ENCODE peak calls at places on chromosomes 11 and 22, in six cellular contexts. M is K562, F is upper lobe of left lung, L is HepG2, V is A549, A is GM12878. N is an unnamed sample. For H3K4me1, the result is how much of the 10 kb centered on the place peaks cover.

GRCh38 chr11:96279421-96280290 is 63.3 kb downstream of the MAML2 start:
- ATAC-seq in F (no peak), M (peak), A (peak), V (peak), L (no peak), N (no peak)

GRCh38 chr11:116813781-116814471 is 9.2 kb downstream of the APOA4 start:
- ATAC-seq in F (no peak), L (peak), V (no peak), M (peak), A (no peak), N (no peak)

GRCh38 chr11:96329419-96329818 is 13.6 kb downstream of the MAML2 start:
- ATAC-seq in M (peak), L (no peak), A (no peak), V (no peak), F (peak), N (no peak)

GRCh38 chr11:93407777-93408401 is 77.3 kb downstream of the DEUP1 start:
- ATAC-seq in F (no peak), V (no peak), M (peak), A (no peak), L (no peak), N (no peak)

GRCh38 chr11:74442601-74443000 is 24.7 kb downstream of the KCNE3 start:
- ATAC-seq in L (peak), V (peak), F (no peak), M (no peak), A (no peak), N (no peak)

GRCh38 chr22:39176067-39176621 is 23.7 kb upstream of the CBX7 start:
- ATAC-seq in F (peak), A (no peak), M (no peak), V (peak), L (peak), N (peak)

GRCh38 chr11:96023311-96023710 is 99.4 kb upstream of the MTMR2 start:
- ATAC-seq in F (no peak), A (no peak), V (no peak), L (no peak), M (no peak), N (no peak)

GRCh38 chr11:65403607-65404121 is 17.2 kb downstream of the FRMD8 start:
- ATAC-seq in L (no peak), A (peak), V (peak), F (peak), M (peak), N (peak)

GRCh38 chr22:30335236-30335635 is 8.5 kb upstream of the TBC1D10A start:
- ATAC-seq in F (no peak), M (no peak), L (no peak), A (no peak), V (no peak), N (no peak)

GRCh38 chr22:29716814-29717213 is 3.0 kb upstream of the CABP7 start:
- ATAC-seq in M (peak), L (peak), A (peak), F (peak), V (peak), N (no peak)

GRCh38 chr22:38718414-38718813 is 12.7 kb downstream of the GTPBP1 start:
- ATAC-seq in L (peak), M (no peak), V (peak), F (peak), A (no peak), N (peak)

GRCh38 chr11:34165786-34166557 is 60.5 kb downstream of the NAT10 start:
- ATAC-seq in V (no peak), M (peak), F (no peak), A (no peak), L (no peak), N (no peak)

GRCh38 chr11:117256573-117256972 is 24.1 kb downstream of the RNF214 start:
- ATAC-seq in V (no peak), A (no peak), M (no peak), L (no peak), F (no peak), N (no peak)

GRCh38 chr11:100403817-100404216 is 283.3 kb upstream of the ARHGAP42 start:
- ATAC-seq in M (no peak), A (no peak), F (no peak), L (no peak), V (no peak), N (no peak)

GRCh38 chr22:27961182-27961581 is 42.1 kb upstream of the PITPNB start:
- ATAC-seq in M (no peak), F (no peak), V (no peak), L (no peak), A (no peak), N (no peak)

GRCh38 chr11:19398772-19399542 is 158.2 kb upstream of the E2F8 start:
- ATAC-seq in F (peak), A (no peak), V (no peak), M (no peak), L (peak), N (peak)

GRCh38 chr11:57288771-57289579 is 35.8 kb downstream of the TNKS1BP1 start:
- ATAC-seq in A (no peak), F (no peak), L (peak), M (peak), V (peak), N (no peak)

GRCh38 chr11:130480721-130481140 is 32.3 kb downstream of the ADAMTS15 start:
- ATAC-seq in F (no peak), L (no peak), A (no peak), M (no peak), V (no peak), N (no peak)

GRCh38 chr11:131672191-131672590 is 301.8 kb downstream of the NTM start:
- ATAC-seq in A (no peak), V (no peak), M (no peak), L (no peak), F (no peak), N (no peak)

GRCh38 chr11:112002491-112003216 is 22.6 kb upstream of the DLAT start:
- ATAC-seq in F (no peak), L (no peak), M (no peak), V (no peak), A (no peak), N (no peak)

GRCh38 chr11:112005422-112006094 is 19.6 kb upstream of the DLAT start:
- ATAC-seq in M (no peak), A (no peak), V (no peak), L (no peak), F (no peak), N (no peak)

GRCh38 chr11:112000703-112001102 is 24.5 kb upstream of the DLAT start:
- ATAC-seq in V (no peak), F (no peak), L (no peak), M (no peak), A (no peak), N (no peak)

GRCh38 chr11:111999111-111999510 is 26.1 kb upstream of the DLAT start:
- ATAC-seq in A (no peak), M (no peak), L (no peak), F (no peak), V (no peak), N (no peak)

GRCh38 chr11:112004389-112004788 is 20.8 kb upstream of the DLAT start:
- ATAC-seq in V (no peak), M (peak), L (peak), F (no peak), A (peak), N (no peak)
- TF ChIP-seq CTCF in V (no peak), M (peak), L (peak), F (peak), A (peak), N (no peak)

GRCh38 chr11:16191852-16192240 is 164.5 kb downstream of the SOX6 start:
- ATAC-seq in V (no peak), F (no peak), M (no peak), L (no peak), A (no peak), N (no peak)

GRCh38 chr11:16195659-16196058 is 160.7 kb downstream of the SOX6 start:
- ATAC-seq in V (peak), L (peak), F (no peak), M (peak), A (no peak), N (no peak)

GRCh38 chr11:16191212-16191851 is 165.0 kb downstream of the SOX6 start:
- ATAC-seq in V (peak), A (peak), F (no peak), L (peak), M (peak), N (no peak)

GRCh38 chr11:16193897-16194381 is 162.4 kb downstream of the SOX6 start:
- ATAC-seq in M (peak), V (no peak), A (no peak), F (no peak), L (no peak), N (no peak)

GRCh38 chr11:16194566-16194965 is 161.8 kb downstream of the SOX6 start:
- ATAC-seq in F (no peak), V (no peak), M (no peak), L (no peak), A (no peak), N (no peak)
- H3K4me1 ChIP-seq in F (under half), V (under half), M (under half), L (under half), A (under half), N (under half)

GRCh38 chr11:24196733-24197132 is 300.1 kb upstream of the LUZP2 start:
- ATAC-seq in F (no peak), A (no peak), L (no peak), V (no peak), M (no peak), N (no peak)
- TF ChIP-seq EP300 in F (no peak), A (no peak), L (no peak), V (no peak), M (no peak), N (no peak)

GRCh38 chr11:43515090-43515489 is 156.4 kb downstream of the TTC17 start:
- ATAC-seq in F (no peak), A (peak), L (peak), V (peak), M (peak), N (no peak)
- TF ChIP-seq CTCF in F (no peak), A (peak), L (peak), V (no peak), M (peak), N (no peak)

GRCh38 chr22:19175026-19175601 is 3.4 kb downstream of the SLC25A1 start:
- ATAC-seq in M (no peak), F (no peak), L (no peak), A (no peak), V (no peak), N (no peak)
- H3K4me1 ChIP-seq in M (half or more), F (half or more), L (half or more), A (under half), V (half or more), N (half or more)

DNA sequence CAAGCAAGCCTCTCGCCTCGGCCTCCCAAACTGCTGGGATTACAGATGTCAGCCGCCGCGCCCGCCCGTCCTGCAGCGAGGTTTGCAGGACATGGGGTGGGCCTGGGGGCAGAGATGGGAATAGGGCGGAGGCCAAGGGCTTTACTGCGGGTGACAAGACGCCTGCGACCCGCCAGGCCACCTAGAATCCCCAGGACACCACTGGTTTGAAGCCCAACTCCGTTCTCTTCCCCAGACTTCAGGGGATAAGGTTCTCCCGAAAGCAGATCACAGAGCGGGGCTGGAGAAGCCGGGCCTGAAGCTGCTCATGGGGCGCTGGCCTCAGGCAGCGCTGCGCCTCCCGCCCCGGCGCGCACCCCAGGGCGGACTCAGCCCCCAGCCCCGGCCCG is 354 bp downstream of the POLR2L start:
- ATAC-seq in V (no peak), M (peak), A (peak), L (no peak), F (peak), N (no peak)
- TF ChIP-seq EP300 in V (no peak), M (no peak), A (no peak), L (no peak), F (no peak), N (no peak)

DNA sequence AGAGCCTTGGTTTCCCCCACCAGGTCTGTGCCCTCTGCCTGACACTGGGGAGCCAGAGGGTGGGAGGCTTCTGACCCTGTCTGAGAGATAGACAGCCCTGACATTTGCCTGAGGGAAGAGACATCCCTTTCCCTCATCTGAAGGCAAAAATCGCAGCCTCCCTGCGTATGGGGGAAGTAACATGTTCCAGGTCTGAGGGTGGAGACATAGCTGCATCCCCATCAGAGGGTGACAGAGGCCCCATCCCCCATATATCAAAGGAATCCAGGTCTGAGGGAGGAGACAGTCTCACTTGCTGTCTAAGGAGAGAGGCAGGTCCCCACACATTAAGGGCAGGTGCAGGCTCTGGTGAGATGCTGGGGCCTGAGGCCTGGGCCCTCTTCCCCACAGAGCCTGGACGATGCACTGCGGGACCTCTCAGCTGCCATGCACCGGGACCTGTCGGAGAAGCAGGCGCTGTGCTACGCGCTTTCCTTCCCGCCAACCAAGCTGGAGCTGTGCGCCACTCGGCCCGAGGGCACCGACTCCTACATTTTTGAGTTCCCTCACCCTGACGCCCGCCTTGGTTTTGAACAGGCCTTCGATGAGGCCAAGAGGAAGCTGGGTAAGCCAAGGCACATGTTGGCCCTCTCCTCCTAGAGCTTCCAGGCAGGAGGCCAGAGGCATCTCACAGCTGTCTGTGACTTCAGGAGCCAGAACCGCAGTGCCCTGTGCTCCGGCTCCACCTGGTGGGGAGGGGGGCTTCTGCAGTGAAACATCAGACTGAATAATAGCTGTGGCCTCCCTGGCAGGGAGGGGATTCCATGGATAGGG is 16.1 kb upstream of the RELT start:
- ATAC-seq in M (peak), A (peak), F (no peak), V (peak), L (peak), N (no peak)
- TF ChIP-seq CTCF in M (peak), A (peak), F (no peak), V (peak), L (peak), N (no peak)

GRCh38 chr11:1302041-1302460 is 7.4 kb downstream of the TOLLIP start:
- ATAC-seq in F (no peak), L (no peak), V (no peak), M (no peak), A (no peak), N (no peak)
- H3K4me1 ChIP-seq in F (half or more), L (half or more), V (half or more), M (under half), A (under half), N (under half)

N was measured in gastroesophageal sphincter.